ENCODE peak calls at places on chromosomes 3 and 15, in seven cellular contexts. D is tibial nerve, L is IMR-90, I is colonic mucosa, F is MM.1S, P is neural progenitor cell, U is PC-3. T is an unnamed sample. For H3K27me3, the result is how much of the 10 kb centered on the place peaks cover.

GRCh38 chr3:13621381-13622221 is 72.7 kb downstream of the FBLN2 start:
- DNase-seq in U (no peak), D (no peak), L (no peak), P (no peak), I (no peak), F (no peak), T (no peak)

GRCh38 chr3:39810647-39811161 is 1.3 kb downstream of the MYRIP start:
- DNase-seq in U (no peak), I (no peak), P (peak), L (no peak), D (no peak), F (no peak), T (no peak)

GRCh38 chr3:152970851-152971250 is 135.9 kb downstream of the P2RY1 start:
- DNase-seq in P (no peak), I (no peak), D (no peak), L (no peak), U (no peak), F (no peak), T (no peak)

GRCh38 chr3:10437272-10437994 is 68.0 kb downstream of the ATP2B2 start:
- DNase-seq in F (no peak), L (peak), P (no peak), D (no peak), U (peak), I (no peak), T (no peak)

GRCh38 chr3:43996379-43997301 is 245.0 kb upstream of the TOPAZ1 start:
- DNase-seq in P (peak), D (no peak), F (peak), L (no peak), U (no peak), I (no peak), T (no peak)

GRCh38 chr3:143307613-143308183 is 188.1 kb downstream of the CHST2 start:
- DNase-seq in L (peak), F (peak), U (peak), P (no peak), D (no peak), I (no peak), T (no peak)

GRCh38 chr3:108388136-108389132 is 92.1 kb downstream of the HHLA2 start:
- DNase-seq in L (no peak), U (no peak), F (peak), P (no peak), I (no peak), D (no peak), T (no peak)

GRCh38 chr3:197540961-197541377 is 14.8 kb downstream of the BDH1 start:
- DNase-seq in F (no peak), D (no peak), L (no peak), I (no peak), P (no peak), U (peak), T (no peak)

GRCh38 chr15:58469432-58470353 is 37.9 kb downstream of the LIPC start:
- DNase-seq in F (no peak), P (peak), I (peak), D (no peak), U (peak), L (peak), T (peak)

GRCh38 chr3:106261396-106261795 is 392.6 kb upstream of the CBLB start:
- DNase-seq in D (no peak), P (no peak), U (no peak), I (no peak), L (peak), F (no peak), T (no peak)

GRCh38 chr3:104879919-104880318 is 486.8 kb upstream of the ALCAM start:
- DNase-seq in L (peak), P (no peak), D (no peak), I (no peak), U (peak), F (no peak), T (no peak)

GRCh38 chr3:172213168-172213567 is 173.8 kb downstream of the FNDC3B start:
- DNase-seq in P (no peak), F (no peak), U (peak), L (peak), D (no peak), I (no peak), T (no peak)

GRCh38 chr15:39578851-39579486 is 1.9 kb upstream of the THBS1 start:
- DNase-seq in U (no peak), F (no peak), I (no peak), P (peak), D (no peak), L (peak), T (no peak)

GRCh38 chr3:35596611-35597010 is 42.7 kb upstream of the ARPP21 start:
- DNase-seq in U (no peak), L (no peak), F (no peak), D (no peak), I (no peak), P (peak), T (no peak)

GRCh38 chr15:74826911-74827310 is 484 bp downstream of the CPLX3 start:
- DNase-seq in I (no peak), U (no peak), F (no peak), P (peak), L (no peak), D (no peak), T (no peak)

GRCh38 chr3:127690823-127691452 is 18.2 kb downstream of the ABTB1 start:
- DNase-seq in D (no peak), U (peak), P (peak), F (peak), L (peak), I (no peak), T (no peak)

GRCh38 chr3:172776049-172776717 is 25.7 kb downstream of the ECT2 start:
- DNase-seq in I (no peak), F (no peak), P (no peak), D (no peak), U (no peak), L (peak), T (no peak)

GRCh38 chr3:172557515-172558220 is 34.4 kb upstream of the TNFSF10 start:
- DNase-seq in D (no peak), P (no peak), F (no peak), L (peak), U (no peak), I (no peak), T (no peak)

GRCh38 chr3:5314897-5315296 is 127.4 kb downstream of the EDEM1 start:
- DNase-seq in I (no peak), L (no peak), P (no peak), U (peak), D (no peak), F (no peak), T (no peak)
- H3K27me3 ChIP-seq in I (under half), L (under half), P (under half), U (under half), D (under half), F (under half), T (under half)

GRCh38 chr3:14812196-14812785 is 6.5 kb upstream of the FGD5 start:
- DNase-seq in F (no peak), P (no peak), L (no peak), I (no peak), D (no peak), U (no peak), T (no peak)
- H3K27ac ChIP-seq in F (no peak), P (no peak), L (no peak), I (no peak), D (no peak), U (no peak), T (no peak)

GRCh38 chr3:113634782-113635474 is 61.5 kb downstream of the USF3 start:
- DNase-seq in I (no peak), F (no peak), P (no peak), U (no peak), D (no peak), L (no peak), T (no peak)
- H3K4me3 ChIP-seq in I (no peak), F (no peak), P (no peak), U (no peak), D (no peak), L (no peak), T (no peak)

GRCh38 chr3:155983834-155984474 is 113.5 kb downstream of the GMPS start:
- DNase-seq in D (no peak), L (peak), I (no peak), P (no peak), U (peak), F (no peak), T (no peak)
- H3K27me3 ChIP-seq in D (under half), L (under half), I (under half), P (under half), U (under half), F (under half), T (under half)

GRCh38 chr3:115227461-115227860 is 80.4 kb upstream of the ZBTB20 start:
- DNase-seq in U (peak), I (no peak), F (no peak), P (no peak), L (no peak), D (no peak), T (no peak)
- H3K27ac ChIP-seq in U (peak), I (no peak), F (no peak), P (no peak), L (no peak), D (no peak), T (no peak)

DNA sequence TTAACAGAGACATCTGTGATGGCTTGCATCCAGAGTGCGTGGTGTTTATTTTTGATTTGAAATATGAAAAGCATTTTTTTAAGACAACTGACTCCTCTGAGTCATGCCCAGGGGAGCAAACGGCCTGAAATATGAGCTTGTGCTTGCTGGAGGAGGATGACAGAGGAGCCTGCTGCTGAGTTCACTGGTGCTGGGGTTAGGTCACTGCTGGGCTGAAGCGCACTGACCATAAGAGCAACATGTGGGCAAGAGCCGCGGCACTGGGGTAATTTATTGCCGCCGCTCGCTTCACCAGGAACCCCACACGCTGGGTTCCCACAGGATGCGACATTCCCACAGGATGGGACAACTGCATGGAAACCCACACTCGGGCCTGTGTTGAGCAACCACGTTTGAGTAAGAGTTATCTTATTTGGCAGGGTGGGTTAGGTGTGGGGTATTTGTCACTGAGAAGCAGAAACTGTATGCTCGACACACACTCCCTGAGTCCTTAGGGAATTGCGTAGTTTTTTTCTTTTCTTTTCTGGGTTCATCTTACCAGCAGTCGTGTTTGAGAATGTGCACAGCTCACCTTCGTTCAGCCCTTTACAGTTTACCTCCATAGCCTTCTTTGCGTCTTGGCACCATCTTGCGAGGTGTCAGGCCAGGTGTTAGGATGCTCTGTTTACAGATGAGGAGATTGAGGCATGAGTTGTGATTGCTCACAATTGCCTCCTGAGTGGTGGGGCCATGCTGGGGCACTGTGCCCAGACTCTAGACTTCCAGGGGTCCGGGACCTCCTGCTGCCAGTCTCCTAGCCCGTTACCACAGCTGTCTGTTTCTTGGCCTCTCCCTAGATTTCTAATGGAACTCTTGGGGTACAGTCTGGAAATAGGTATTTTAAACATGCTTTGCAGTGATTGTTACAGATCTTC is 60.4 kb downstream of the SMAD3 start:
- DNase-seq in L (peak), F (no peak), D (peak), U (peak), P (no peak), I (no peak), T (peak)
- H3K4me3 ChIP-seq in L (peak), F (no peak), D (no peak), U (peak), P (no peak), I (no peak), T (no peak)

DNA sequence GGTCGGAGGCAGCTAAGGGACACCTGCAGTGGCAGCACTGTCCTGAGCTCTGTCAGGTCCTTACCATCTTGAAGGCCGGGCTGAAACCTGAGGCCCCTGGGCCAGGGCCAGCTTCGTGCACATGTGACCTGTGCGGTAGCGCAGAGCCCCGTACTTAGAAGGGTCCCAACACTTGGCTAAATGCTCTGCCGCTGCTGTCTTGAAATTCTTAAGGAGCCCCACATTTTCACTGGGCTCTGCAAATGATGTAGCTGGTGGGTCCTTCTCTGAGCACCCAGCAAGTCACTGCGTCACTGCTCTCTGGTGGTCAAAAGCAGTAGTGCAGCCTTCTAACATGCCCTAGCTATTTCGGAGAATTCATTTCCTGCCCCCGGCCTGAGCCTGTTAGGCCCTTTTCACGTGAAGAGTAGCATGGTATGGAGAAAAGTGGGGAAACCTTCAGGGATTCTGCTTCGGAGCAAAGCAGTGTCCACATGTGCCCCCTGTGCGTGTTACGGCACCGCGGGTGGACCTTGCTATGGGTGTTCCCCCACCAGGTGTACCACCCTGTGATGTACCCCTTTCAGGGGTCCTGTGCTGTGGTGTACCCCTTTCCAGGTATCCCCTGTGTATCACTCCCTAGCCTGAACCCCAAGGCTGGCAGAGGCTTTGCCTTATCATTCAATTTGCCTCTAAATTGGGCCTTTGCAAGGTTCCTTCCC is 79.7 kb downstream of the TMEM266 start:
- DNase-seq in F (peak), L (peak), D (peak), I (peak), U (peak), P (peak), T (peak)
- H3K27me3 ChIP-seq in F (under half), L (under half), D (under half), I (under half), U (under half), P (under half), T (under half)

DNA sequence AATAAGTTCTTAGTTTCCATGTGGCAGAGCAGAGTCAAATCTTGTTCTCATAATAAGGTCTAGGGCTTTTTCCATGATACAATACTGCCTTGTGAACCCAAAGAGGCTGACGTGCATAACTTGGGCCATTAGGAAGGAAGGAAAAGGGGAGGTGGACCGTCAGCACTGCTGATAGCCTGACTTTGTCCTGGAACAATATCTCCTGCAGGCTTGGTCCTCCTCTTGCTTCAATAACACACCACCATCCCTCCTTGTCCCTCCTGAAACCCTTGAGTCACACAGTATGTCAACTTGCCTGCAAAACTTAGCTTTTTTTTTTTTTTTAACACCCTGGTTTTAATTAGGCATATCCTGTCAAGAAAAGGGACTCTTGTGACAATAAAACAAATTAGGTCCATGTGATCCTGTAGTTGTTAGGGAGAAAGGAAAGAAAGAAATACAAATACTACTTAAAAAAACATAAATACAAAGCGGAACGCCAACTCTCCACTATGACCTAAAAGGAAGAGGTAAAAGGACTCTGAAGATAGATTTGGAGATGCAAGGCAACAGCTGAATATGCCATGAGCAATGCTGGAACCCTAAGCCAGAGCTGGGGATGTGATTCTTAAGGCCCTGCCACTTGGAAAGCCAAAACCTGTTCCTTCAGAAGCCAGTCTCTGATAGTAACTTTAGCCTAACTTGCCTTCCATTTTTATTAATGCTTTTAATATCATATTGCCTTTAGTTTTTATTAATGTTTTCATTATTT is 67.0 kb downstream of the WWTR1 start:
- DNase-seq in U (no peak), P (no peak), F (no peak), L (no peak), I (no peak), D (no peak), T (no peak)
- H3K27ac ChIP-seq in U (no peak), P (peak), F (no peak), L (no peak), I (no peak), D (no peak), T (peak)

GRCh38 chr3:67017211-67017610 is 19.1 kb downstream of the KBTBD8 start:
- DNase-seq in L (peak), I (no peak), D (no peak), P (no peak), U (no peak), F (peak), T (no peak)

GRCh38 chr3:67018105-67018788 is 20.1 kb downstream of the KBTBD8 start:
- DNase-seq in I (peak), U (no peak), L (no peak), F (no peak), P (no peak), D (no peak), T (no peak)

GRCh38 chr3:67018789-67019525 is 20.9 kb downstream of the KBTBD8 start:
- DNase-seq in I (no peak), D (no peak), F (no peak), U (no peak), P (no peak), L (no peak), T (no peak)

GRCh38 chr3:67016522-67017080 is 18.5 kb downstream of the KBTBD8 start:
- DNase-seq in P (no peak), F (peak), I (no peak), L (no peak), U (no peak), D (no peak), T (no peak)

GRCh38 chr3:67015702-67016500 is 17.8 kb downstream of the KBTBD8 start:
- DNase-seq in U (no peak), P (no peak), F (no peak), D (no peak), I (no peak), L (no peak), T (no peak)
- H3K4me3 ChIP-seq in U (no peak), P (no peak), F (peak), D (no peak), I (no peak), L (no peak), T (no peak)